ENCODE peak calls at places on chromosomes 13 and 19, in ten cellular contexts. G is NCI-H460; R is aorta; S is COLO829; J is CD4-positive, alpha-beta T cell; F is head of caudate nucleus; V is cardiac fibroblast; C is CD8-positive, alpha-beta T cell; A is epithelial cell of esophagus; N is AG10803. Y is an unnamed sample.

GRCh38 chr13:91722267-91722884 is 324.0 kb downstream of the GPC5 start:
- DNase-seq in A (peak), R (no peak), C (no peak), G (peak), N (no peak), F (no peak), V (peak), J (no peak), S (no peak), Y (no peak)

GRCh38 chr19:14599548-14600147 is 16.8 kb downstream of the CLEC17A start:
- DNase-seq in J (no peak), N (no peak), R (no peak), V (no peak), S (no peak), F (no peak), C (no peak), G (no peak), A (no peak), Y (no peak)

GRCh38 chr19:51359294-51359693 is 6.9 kb downstream of the ETFB start:
- DNase-seq in N (peak), C (no peak), V (peak), S (no peak), G (no peak), A (peak), J (no peak), R (no peak), F (no peak), Y (no peak)

GRCh38 chr13:45941261-45941660 is 89.7 kb upstream of the SIAH3 start:
- DNase-seq in G (no peak), F (no peak), N (no peak), R (no peak), J (no peak), A (no peak), C (no peak), S (no peak), V (no peak), Y (peak)

GRCh38 chr13:97262058-97262457 is 39.9 kb downstream of the MBNL2 start:
- DNase-seq in J (peak), V (no peak), F (no peak), A (no peak), N (no peak), G (no peak), C (no peak), S (no peak), R (no peak), Y (no peak)

GRCh38 chr19:50514346-50515167 is 844 bp upstream of the ASPDH start:
- DNase-seq in J (no peak), V (no peak), C (no peak), G (no peak), F (peak), S (no peak), A (no peak), R (peak), N (no peak), Y (no peak)

GRCh38 chr19:45097776-45098520 is 5.0 kb downstream of the PPP1R37 start:
- DNase-seq in F (peak), J (no peak), V (peak), S (peak), G (no peak), R (no peak), N (peak), A (peak), C (no peak), Y (no peak)

GRCh38 chr19:47228937-47229673 is 1.9 kb downstream of the BBC3 start:
- DNase-seq in R (no peak), F (peak), J (peak), A (peak), N (peak), C (peak), G (no peak), V (peak), S (no peak), Y (no peak)

GRCh38 chr13:40809471-40809870 is 20.1 kb downstream of the SLC25A15 start:
- DNase-seq in C (no peak), G (no peak), F (no peak), J (no peak), S (no peak), V (no peak), N (no peak), R (no peak), A (no peak), Y (no peak)

GRCh38 chr19:44948237-44948636 is 2.4 kb downstream of the APOC2 start:
- DNase-seq in A (no peak), F (no peak), V (no peak), J (no peak), C (no peak), S (no peak), R (no peak), N (no peak), G (no peak), Y (no peak)

GRCh38 chr13:36919833-36920611 is at the start of gene SMAD9:
- DNase-seq in A (peak), C (no peak), V (peak), G (peak), R (peak), J (no peak), S (peak), F (peak), N (peak), Y (peak)

GRCh38 chr19:42081584-42082258 is 5.8 kb downstream of the ZNF574 start:
- DNase-seq in V (peak), A (peak), G (peak), C (no peak), N (peak), R (no peak), J (no peak), S (peak), F (no peak), Y (no peak)

GRCh38 chr13:24632382-24633121 is 47.7 kb upstream of the ATP12A start:
- DNase-seq in R (no peak), N (peak), A (peak), G (no peak), C (no peak), F (no peak), S (no peak), J (no peak), V (no peak), Y (no peak)

GRCh38 chr13:78404961-78405360 is 198.4 kb downstream of the POU4F1 start:
- DNase-seq in F (no peak), R (no peak), N (no peak), C (no peak), G (no peak), V (no peak), A (no peak), S (no peak), J (no peak), Y (no peak)

GRCh38 chr13:39877134-39877533 is 221.7 kb downstream of the COG6 start:
- DNase-seq in N (no peak), G (no peak), J (no peak), V (peak), C (no peak), R (no peak), A (no peak), F (no peak), S (no peak), Y (no peak)

Y was measured in WTC11.